ENCODE peak calls at places on chromosomes 5 and 9, in seven cellular contexts. One of them, this sample, is unnamed.
A peak's percentile ranks its signal among the peaks of the same experiment; 100 is the strongest.

GRCh38 chr9:121261107-121261460 is 6.9 kb upstream of the GSN start:
- DNase-seq in KBM-7: peak; percentile 46
- DNase-seq in HEK293T: no peak
- DNase-seq in astrocyte of the spinal cord: no peak
- DNase-seq in activated gamma-delta T cell treated with Interleukin-2 at 50 U/mL for 16 hours: no peak
- DNase-seq in B cell: no peak
- DNase-seq in AG09319: no peak
- DNase-seq in this sample: no peak

GRCh38 chr5:1386274-1386717 is 41.4 kb upstream of the CLPTM1L start:
- DNase-seq in KBM-7: peak; percentile 23
- DNase-seq in HEK293T: peak; percentile 23
- DNase-seq in astrocyte of the spinal cord: peak; percentile 10
- DNase-seq in activated gamma-delta T cell treated with Interleukin-2 at 50 U/mL for 16 hours: peak; percentile 71
- DNase-seq in B cell: peak; percentile 82
- DNase-seq in AG09319: no peak
- DNase-seq in this sample: peak; percentile 76

GRCh38 chr5:148268556-148268955 is at the start of gene SPINK13:
- DNase-seq in KBM-7: no peak
- DNase-seq in HEK293T: no peak
- DNase-seq in astrocyte of the spinal cord: peak; percentile 80
- DNase-seq in activated gamma-delta T cell treated with Interleukin-2 at 50 U/mL for 16 hours: no peak
- DNase-seq in B cell: no peak
- DNase-seq in AG09319: no peak
- DNase-seq in this sample: no peak

GRCh38 chr5:137822158-137822764 is 45.4 kb upstream of the MYOT start:
- DNase-seq in KBM-7: peak; percentile 60
- DNase-seq in HEK293T: peak; percentile 65
- DNase-seq in astrocyte of the spinal cord: peak; percentile 25
- DNase-seq in activated gamma-delta T cell treated with Interleukin-2 at 50 U/mL for 16 hours: no peak
- DNase-seq in B cell: peak; percentile 27
- DNase-seq in AG09319: no peak
- DNase-seq in this sample: no peak

GRCh38 chr9:81239388-81239787 is 450.0 kb downstream of the TLE1 start:
- DNase-seq in KBM-7: no peak
- DNase-seq in HEK293T: no peak
- DNase-seq in astrocyte of the spinal cord: no peak
- DNase-seq in activated gamma-delta T cell treated with Interleukin-2 at 50 U/mL for 16 hours: no peak
- DNase-seq in B cell: no peak
- DNase-seq in AG09319: no peak
- DNase-seq in this sample: no peak

GRCh38 chr9:126723807-126724172 is 81.0 kb upstream of the ZBTB43 start:
- DNase-seq in KBM-7: peak; percentile 45
- DNase-seq in HEK293T: no peak
- DNase-seq in astrocyte of the spinal cord: no peak
- DNase-seq in activated gamma-delta T cell treated with Interleukin-2 at 50 U/mL for 16 hours: no peak
- DNase-seq in B cell: no peak
- DNase-seq in AG09319: no peak
- DNase-seq in this sample: no peak

GRCh38 chr9:93601063-93601462 is 24.7 kb downstream of the PHF2 start:
- DNase-seq in KBM-7: no peak
- DNase-seq in HEK293T: no peak
- DNase-seq in astrocyte of the spinal cord: no peak
- DNase-seq in activated gamma-delta T cell treated with Interleukin-2 at 50 U/mL for 16 hours: no peak
- DNase-seq in B cell: no peak
- DNase-seq in AG09319: no peak
- DNase-seq in this sample: no peak

GRCh38 chr9:928363-929042 is 48.0 kb upstream of the DMRT3 start:
- DNase-seq in KBM-7: peak; percentile 8
- DNase-seq in HEK293T: peak; percentile 35
- DNase-seq in astrocyte of the spinal cord: no peak
- DNase-seq in activated gamma-delta T cell treated with Interleukin-2 at 50 U/mL for 16 hours: no peak
- DNase-seq in B cell: peak; percentile 3
- DNase-seq in AG09319: no peak
- DNase-seq in this sample: no peak

GRCh38 chr5:108260105-108260857 is 121.6 kb downstream of the FBXL17 start:
- DNase-seq in KBM-7: peak; percentile 86
- DNase-seq in HEK293T: peak; percentile 74
- DNase-seq in astrocyte of the spinal cord: peak; percentile 83
- DNase-seq in activated gamma-delta T cell treated with Interleukin-2 at 50 U/mL for 16 hours: peak; percentile 61
- DNase-seq in B cell: peak; percentile 73
- DNase-seq in AG09319: peak; percentile 59
- DNase-seq in this sample: peak; percentile 42

GRCh38 chr5:141821430-141821925 is 56.7 kb downstream of the PCDH1 start:
- DNase-seq in KBM-7: no peak
- DNase-seq in HEK293T: no peak
- DNase-seq in astrocyte of the spinal cord: peak; percentile 69
- DNase-seq in activated gamma-delta T cell treated with Interleukin-2 at 50 U/mL for 16 hours: no peak
- DNase-seq in B cell: no peak
- DNase-seq in AG09319: peak; percentile 93
- DNase-seq in this sample: no peak

GRCh38 chr5:32168460-32169033 is 5.6 kb downstream of the GOLPH3 start:
- DNase-seq in KBM-7: no peak
- DNase-seq in HEK293T: no peak
- DNase-seq in astrocyte of the spinal cord: no peak
- DNase-seq in activated gamma-delta T cell treated with Interleukin-2 at 50 U/mL for 16 hours: no peak
- DNase-seq in B cell: no peak
- DNase-seq in AG09319: no peak
- DNase-seq in this sample: no peak

GRCh38 chr5:136772541-136772940 is 407.2 kb upstream of the TRPC7 start:
- DNase-seq in KBM-7: no peak
- DNase-seq in HEK293T: no peak
- DNase-seq in astrocyte of the spinal cord: no peak
- DNase-seq in activated gamma-delta T cell treated with Interleukin-2 at 50 U/mL for 16 hours: no peak
- DNase-seq in B cell: no peak
- DNase-seq in AG09319: no peak
- DNase-seq in this sample: no peak

GRCh38 chr9:104633976-104634520 is 16.0 kb upstream of the OR13C9 start:
- DNase-seq in KBM-7: no peak
- DNase-seq in HEK293T: no peak
- DNase-seq in astrocyte of the spinal cord: no peak
- DNase-seq in activated gamma-delta T cell treated with Interleukin-2 at 50 U/mL for 16 hours: no peak
- DNase-seq in B cell: no peak
- DNase-seq in AG09319: no peak
- DNase-seq in this sample: no peak

GRCh38 chr5:1831677-1832313 is 30.6 kb downstream of the NDUFS6 start:
- DNase-seq in KBM-7: no peak
- DNase-seq in HEK293T: no peak
- DNase-seq in astrocyte of the spinal cord: no peak
- DNase-seq in activated gamma-delta T cell treated with Interleukin-2 at 50 U/mL for 16 hours: no peak
- DNase-seq in B cell: no peak
- DNase-seq in AG09319: no peak
- DNase-seq in this sample: no peak

GRCh38 chr9:104993291-104993963 is 65.5 kb upstream of the ABCA1 start:
- DNase-seq in KBM-7: peak; percentile 31
- DNase-seq in HEK293T: no peak
- DNase-seq in astrocyte of the spinal cord: peak; percentile 70
- DNase-seq in activated gamma-delta T cell treated with Interleukin-2 at 50 U/mL for 16 hours: peak; percentile 20
- DNase-seq in B cell: no peak
- DNase-seq in AG09319: peak; percentile 24
- DNase-seq in this sample: peak; percentile 29

GRCh38 chr9:36029765-36030528 is 6.8 kb upstream of the RECK start:
- DNase-seq in KBM-7: no peak
- DNase-seq in HEK293T: no peak
- DNase-seq in astrocyte of the spinal cord: peak; percentile 84
- DNase-seq in activated gamma-delta T cell treated with Interleukin-2 at 50 U/mL for 16 hours: no peak
- DNase-seq in B cell: no peak
- DNase-seq in AG09319: peak; percentile 93
- DNase-seq in this sample: no peak

GRCh38 chr9:14089051-14089798 is 224.7 kb downstream of the NFIB start:
- DNase-seq in KBM-7: no peak
- DNase-seq in HEK293T: no peak
- DNase-seq in astrocyte of the spinal cord: no peak
- DNase-seq in activated gamma-delta T cell treated with Interleukin-2 at 50 U/mL for 16 hours: no peak
- DNase-seq in B cell: no peak
- DNase-seq in AG09319: no peak
- DNase-seq in this sample: no peak

GRCh38 chr5:175103746-175104145 is 340.2 kb downstream of the DRD1 start:
- DNase-seq in KBM-7: no peak
- DNase-seq in HEK293T: no peak
- DNase-seq in astrocyte of the spinal cord: no peak
- DNase-seq in activated gamma-delta T cell treated with Interleukin-2 at 50 U/mL for 16 hours: no peak
- DNase-seq in B cell: no peak
- DNase-seq in AG09319: no peak
- DNase-seq in this sample: no peak

GRCh38 chr5:177097016-177097985 is 10.6 kb downstream of the FGFR4 start:
- DNase-seq in KBM-7: no peak
- DNase-seq in HEK293T: no peak
- DNase-seq in astrocyte of the spinal cord: no peak
- DNase-seq in activated gamma-delta T cell treated with Interleukin-2 at 50 U/mL for 16 hours: no peak
- DNase-seq in B cell: no peak
- DNase-seq in AG09319: no peak
- DNase-seq in this sample: no peak

GRCh38 chr9:79353856-79354520 is 217.8 kb upstream of the TLE4 start:
- DNase-seq in KBM-7: no peak
- DNase-seq in HEK293T: no peak
- DNase-seq in astrocyte of the spinal cord: peak; percentile 78
- DNase-seq in activated gamma-delta T cell treated with Interleukin-2 at 50 U/mL for 16 hours: no peak
- DNase-seq in B cell: no peak
- DNase-seq in AG09319: no peak
- DNase-seq in this sample: no peak